ENCODE peak calls at places on chromosome 15, in nine cellular contexts. J is G401; Y is activated naive CD4-positive, alpha-beta T cell; R is GM23248; D is lower lobe of right lung; N is GM18507; A is LHCN-M2; C is kidney tubule cell; K is heart right ventricle. M is an unnamed sample.

GRCh38 chr15:69679623-69680228 is 227.1 kb downstream of the RPLP1 start:
- DNase-seq in A (no peak), C (peak), K (no peak), D (no peak), N (peak), R (no peak), J (no peak), Y (no peak), M (no peak)

GRCh38 chr15:26971303-26972018 is 480 bp downstream of the GABRG3 start:
- DNase-seq in C (no peak), D (no peak), R (no peak), Y (no peak), A (no peak), K (no peak), N (no peak), J (no peak), M (no peak)

GRCh38 chr15:50149090-50149489 is 30.1 kb upstream of the ATP8B4 start:
- DNase-seq in C (peak), J (no peak), R (no peak), Y (no peak), A (no peak), N (no peak), D (no peak), K (no peak), M (no peak)

GRCh38 chr15:78129098-78130011 is 1.9 kb downstream of the CIB2 start:
- DNase-seq in K (no peak), N (no peak), C (no peak), D (no peak), Y (no peak), A (no peak), R (peak), J (no peak), M (no peak)

GRCh38 chr15:60414016-60414682 is 16.4 kb upstream of the ANXA2 start:
- DNase-seq in K (no peak), Y (no peak), J (no peak), D (no peak), C (peak), R (peak), A (peak), N (no peak), M (no peak)

GRCh38 chr15:76341366-76342045 is 4.9 kb downstream of the ISL2 start:
- DNase-seq in J (peak), N (no peak), A (no peak), R (no peak), C (no peak), Y (no peak), K (no peak), D (no peak), M (no peak)

GRCh38 chr15:56754993-56755392 is 21.7 kb upstream of the ZNF280D start:
- DNase-seq in N (no peak), Y (no peak), R (peak), J (no peak), K (no peak), D (no peak), C (no peak), A (no peak), M (no peak)

GRCh38 chr15:28930476-28931291 is 44.9 kb downstream of the APBA2 start:
- DNase-seq in C (no peak), R (no peak), A (no peak), K (no peak), J (no peak), D (no peak), N (no peak), Y (no peak), M (no peak)

GRCh38 chr15:80852676-80853075 is 73.5 kb downstream of the CEMIP start:
- DNase-seq in D (no peak), R (no peak), Y (no peak), A (no peak), J (no peak), K (no peak), N (no peak), C (peak), M (no peak)

GRCh38 chr15:44066211-44066827 is 128.8 kb downstream of the FRMD5 start:
- DNase-seq in R (peak), J (peak), A (peak), Y (peak), N (peak), C (peak), K (peak), D (no peak), M (peak)

GRCh38 chr15:96237002-96237401 is 93.5 kb upstream of the NR2F2 start:
- DNase-seq in K (no peak), R (no peak), A (no peak), D (no peak), J (no peak), Y (no peak), N (no peak), C (no peak), M (no peak)

GRCh38 chr15:33985287-33985686 is 17.0 kb downstream of the CHRM5 start:
- DNase-seq in K (no peak), N (no peak), D (no peak), A (peak), J (no peak), C (peak), R (peak), Y (no peak), M (peak)

GRCh38 chr15:92763459-92763858 is 107.9 kb upstream of the FAM174B start:
- DNase-seq in K (no peak), Y (no peak), D (no peak), R (no peak), C (no peak), A (no peak), N (no peak), J (no peak), M (no peak)

M was measured in AG04450.